ENCODE peak calls at places on chromosomes 13 and 19, in five cellular contexts. One of them, this sample, is unnamed.

GRCh38 chr19:18781885-18782527 is 9.1 kb downstream of the COMP start:
- DNase-seq in HTR-8/SVneo: no peak
- DNase-seq in SK-N-DZ: no peak
- DNase-seq in amygdala: no peak
- DNase-seq in stimulated activated CD8-positive, alpha-beta memory T cell treated with anti-CD3 and anti-CD28 coated beads, Interleukin-7, amount 100 ng/mL, for 24 hours: no peak
- DNase-seq in this sample: no peak

GRCh38 chr19:2079076-2079864 is 16.9 kb downstream of the MOB3A start:
- DNase-seq in HTR-8/SVneo: no peak
- DNase-seq in SK-N-DZ: no peak
- DNase-seq in amygdala: no peak
- DNase-seq in stimulated activated CD8-positive, alpha-beta memory T cell treated with anti-CD3 and anti-CD28 coated beads, Interleukin-7, amount 100 ng/mL, for 24 hours: no peak
- DNase-seq in this sample: no peak

GRCh38 chr13:86510792-86511191 is 711.6 kb upstream of the SLITRK6 start:
- DNase-seq in HTR-8/SVneo: no peak
- DNase-seq in SK-N-DZ: no peak
- DNase-seq in amygdala: no peak
- DNase-seq in stimulated activated CD8-positive, alpha-beta memory T cell treated with anti-CD3 and anti-CD28 coated beads, Interleukin-7, amount 100 ng/mL, for 24 hours: no peak
- DNase-seq in this sample: no peak

GRCh38 chr13:73040968-73041580 is 17.7 kb upstream of the KLF5 start:
- DNase-seq in HTR-8/SVneo: no peak
- DNase-seq in SK-N-DZ: no peak
- DNase-seq in amygdala: no peak
- DNase-seq in stimulated activated CD8-positive, alpha-beta memory T cell treated with anti-CD3 and anti-CD28 coated beads, Interleukin-7, amount 100 ng/mL, for 24 hours: no peak
- DNase-seq in this sample: no peak

GRCh38 chr19:19955208-19955607 is 54.5 kb downstream of the ZNF93 start:
- DNase-seq in HTR-8/SVneo: no peak
- DNase-seq in SK-N-DZ: no peak
- DNase-seq in amygdala: no peak
- DNase-seq in stimulated activated CD8-positive, alpha-beta memory T cell treated with anti-CD3 and anti-CD28 coated beads, Interleukin-7, amount 100 ng/mL, for 24 hours: no peak
- DNase-seq in this sample: no peak

GRCh38 chr13:93230466-93230865 is 3.9 kb downstream of the GPC6 start:
- DNase-seq in HTR-8/SVneo: no peak
- DNase-seq in SK-N-DZ: no peak
- DNase-seq in amygdala: no peak
- DNase-seq in stimulated activated CD8-positive, alpha-beta memory T cell treated with anti-CD3 and anti-CD28 coated beads, Interleukin-7, amount 100 ng/mL, for 24 hours: no peak
- DNase-seq in this sample: peak

GRCh38 chr13:63048648-63049047 is 1633.0 kb upstream of the PCDH20 start:
- DNase-seq in HTR-8/SVneo: no peak
- DNase-seq in SK-N-DZ: no peak
- DNase-seq in amygdala: no peak
- DNase-seq in stimulated activated CD8-positive, alpha-beta memory T cell treated with anti-CD3 and anti-CD28 coated beads, Interleukin-7, amount 100 ng/mL, for 24 hours: no peak
- DNase-seq in this sample: no peak

GRCh38 chr13:106230450-106230849 is 305.0 kb downstream of the EFNB2 start:
- DNase-seq in HTR-8/SVneo: no peak
- DNase-seq in SK-N-DZ: no peak
- DNase-seq in amygdala: no peak
- DNase-seq in stimulated activated CD8-positive, alpha-beta memory T cell treated with anti-CD3 and anti-CD28 coated beads, Interleukin-7, amount 100 ng/mL, for 24 hours: no peak
- DNase-seq in this sample: peak

GRCh38 chr13:113848020-113848419 is 15.9 kb downstream of the GAS6 start:
- DNase-seq in HTR-8/SVneo: no peak
- DNase-seq in SK-N-DZ: no peak
- DNase-seq in amygdala: no peak
- DNase-seq in stimulated activated CD8-positive, alpha-beta memory T cell treated with anti-CD3 and anti-CD28 coated beads, Interleukin-7, amount 100 ng/mL, for 24 hours: no peak
- DNase-seq in this sample: no peak

GRCh38 chr19:46951236-46951986 is 68.2 kb upstream of the NPAS1 start:
- DNase-seq in HTR-8/SVneo: no peak
- DNase-seq in SK-N-DZ: no peak
- DNase-seq in amygdala: no peak
- DNase-seq in stimulated activated CD8-positive, alpha-beta memory T cell treated with anti-CD3 and anti-CD28 coated beads, Interleukin-7, amount 100 ng/mL, for 24 hours: no peak
- DNase-seq in this sample: peak

GRCh38 chr13:40494513-40494912 is 171.9 kb downstream of the FOXO1 start:
- DNase-seq in HTR-8/SVneo: no peak
- DNase-seq in SK-N-DZ: no peak
- DNase-seq in amygdala: no peak
- DNase-seq in stimulated activated CD8-positive, alpha-beta memory T cell treated with anti-CD3 and anti-CD28 coated beads, Interleukin-7, amount 100 ng/mL, for 24 hours: no peak
- DNase-seq in this sample: no peak

GRCh38 chr13:50644081-50644871 is 199.2 kb downstream of the DLEU7 start:
- DNase-seq in HTR-8/SVneo: no peak
- DNase-seq in SK-N-DZ: no peak
- DNase-seq in amygdala: no peak
- DNase-seq in stimulated activated CD8-positive, alpha-beta memory T cell treated with anti-CD3 and anti-CD28 coated beads, Interleukin-7, amount 100 ng/mL, for 24 hours: no peak
- DNase-seq in this sample: peak

GRCh38 chr13:21948781-21949474 is 278.1 kb downstream of the FGF9 start:
- DNase-seq in HTR-8/SVneo: no peak
- DNase-seq in SK-N-DZ: no peak
- DNase-seq in amygdala: no peak
- DNase-seq in stimulated activated CD8-positive, alpha-beta memory T cell treated with anti-CD3 and anti-CD28 coated beads, Interleukin-7, amount 100 ng/mL, for 24 hours: no peak
- DNase-seq in this sample: no peak

GRCh38 chr13:40672310-40673060 is 6.0 kb upstream of the FOXO1 start:
- DNase-seq in HTR-8/SVneo: peak
- DNase-seq in SK-N-DZ: no peak
- DNase-seq in amygdala: no peak
- DNase-seq in stimulated activated CD8-positive, alpha-beta memory T cell treated with anti-CD3 and anti-CD28 coated beads, Interleukin-7, amount 100 ng/mL, for 24 hours: no peak
- DNase-seq in this sample: peak

GRCh38 chr19:7831452-7831851 is 1.4 kb downstream of the EVI5L start:
- DNase-seq in HTR-8/SVneo: no peak
- DNase-seq in SK-N-DZ: peak
- DNase-seq in amygdala: no peak
- DNase-seq in stimulated activated CD8-positive, alpha-beta memory T cell treated with anti-CD3 and anti-CD28 coated beads, Interleukin-7, amount 100 ng/mL, for 24 hours: no peak
- DNase-seq in this sample: peak

GRCh38 chr19:1825909-1826556 is 14.0 kb upstream of the ATP8B3 start:
- DNase-seq in HTR-8/SVneo: peak
- DNase-seq in SK-N-DZ: peak
- DNase-seq in amygdala: peak
- DNase-seq in stimulated activated CD8-positive, alpha-beta memory T cell treated with anti-CD3 and anti-CD28 coated beads, Interleukin-7, amount 100 ng/mL, for 24 hours: peak
- DNase-seq in this sample: peak

GRCh38 chr19:33273881-33274662 is 28.3 kb downstream of the CEBPA start:
- DNase-seq in HTR-8/SVneo: peak
- DNase-seq in SK-N-DZ: no peak
- DNase-seq in amygdala: no peak
- DNase-seq in stimulated activated CD8-positive, alpha-beta memory T cell treated with anti-CD3 and anti-CD28 coated beads, Interleukin-7, amount 100 ng/mL, for 24 hours: no peak
- DNase-seq in this sample: peak

GRCh38 chr13:66224644-66225043 is 1005.5 kb downstream of the PCDH9 start:
- DNase-seq in HTR-8/SVneo: no peak
- DNase-seq in SK-N-DZ: no peak
- DNase-seq in amygdala: no peak
- DNase-seq in stimulated activated CD8-positive, alpha-beta memory T cell treated with anti-CD3 and anti-CD28 coated beads, Interleukin-7, amount 100 ng/mL, for 24 hours: no peak
- DNase-seq in this sample: no peak

GRCh38 chr19:18543814-18544475 is 572 bp upstream of the FKBP8 start:
- DNase-seq in HTR-8/SVneo: no peak
- DNase-seq in SK-N-DZ: no peak
- DNase-seq in amygdala: no peak
- DNase-seq in stimulated activated CD8-positive, alpha-beta memory T cell treated with anti-CD3 and anti-CD28 coated beads, Interleukin-7, amount 100 ng/mL, for 24 hours: peak
- DNase-seq in this sample: peak

GRCh38 chr13:67143544-67144115 is 86.5 kb downstream of the PCDH9 start:
- DNase-seq in HTR-8/SVneo: no peak
- DNase-seq in SK-N-DZ: no peak
- DNase-seq in amygdala: no peak
- DNase-seq in stimulated activated CD8-positive, alpha-beta memory T cell treated with anti-CD3 and anti-CD28 coated beads, Interleukin-7, amount 100 ng/mL, for 24 hours: no peak
- DNase-seq in this sample: no peak

GRCh38 chr19:46197314-46198070 is 32.0 kb upstream of the IGFL1 start:
- DNase-seq in HTR-8/SVneo: no peak
- DNase-seq in SK-N-DZ: no peak
- DNase-seq in amygdala: no peak
- DNase-seq in stimulated activated CD8-positive, alpha-beta memory T cell treated with anti-CD3 and anti-CD28 coated beads, Interleukin-7, amount 100 ng/mL, for 24 hours: no peak
- DNase-seq in this sample: no peak

GRCh38 chr13:45332831-45333219 is 8.2 kb downstream of the TPT1 start:
- DNase-seq in HTR-8/SVneo: no peak
- DNase-seq in SK-N-DZ: no peak
- DNase-seq in amygdala: no peak
- DNase-seq in stimulated activated CD8-positive, alpha-beta memory T cell treated with anti-CD3 and anti-CD28 coated beads, Interleukin-7, amount 100 ng/mL, for 24 hours: no peak
- DNase-seq in this sample: no peak

GRCh38 chr13:50450279-50450678 is 393.2 kb downstream of the DLEU7 start:
- DNase-seq in HTR-8/SVneo: no peak
- DNase-seq in SK-N-DZ: no peak
- DNase-seq in amygdala: no peak
- DNase-seq in stimulated activated CD8-positive, alpha-beta memory T cell treated with anti-CD3 and anti-CD28 coated beads, Interleukin-7, amount 100 ng/mL, for 24 hours: no peak
- DNase-seq in this sample: no peak

GRCh38 chr13:107883561-107884175 is 331.7 kb downstream of the LIG4 start:
- DNase-seq in HTR-8/SVneo: peak
- DNase-seq in SK-N-DZ: no peak
- DNase-seq in amygdala: no peak
- DNase-seq in stimulated activated CD8-positive, alpha-beta memory T cell treated with anti-CD3 and anti-CD28 coated beads, Interleukin-7, amount 100 ng/mL, for 24 hours: no peak
- DNase-seq in this sample: no peak

GRCh38 chr13:29852464-29853054 is 2.1 kb upstream of the UBL3 start:
- DNase-seq in HTR-8/SVneo: no peak
- DNase-seq in SK-N-DZ: no peak
- DNase-seq in amygdala: no peak
- DNase-seq in stimulated activated CD8-positive, alpha-beta memory T cell treated with anti-CD3 and anti-CD28 coated beads, Interleukin-7, amount 100 ng/mL, for 24 hours: no peak
- DNase-seq in this sample: no peak

GRCh38 chr19:12015753-12016116 is 19.7 kb downstream of the ZNF433 start:
- DNase-seq in HTR-8/SVneo: no peak
- DNase-seq in SK-N-DZ: no peak
- DNase-seq in amygdala: no peak
- DNase-seq in stimulated activated CD8-positive, alpha-beta memory T cell treated with anti-CD3 and anti-CD28 coated beads, Interleukin-7, amount 100 ng/mL, for 24 hours: no peak
- DNase-seq in this sample: no peak

GRCh38 chr19:32599736-32600157 is 18.8 kb downstream of the PDCD5 start:
- DNase-seq in HTR-8/SVneo: peak
- DNase-seq in SK-N-DZ: peak
- DNase-seq in amygdala: no peak
- DNase-seq in stimulated activated CD8-positive, alpha-beta memory T cell treated with anti-CD3 and anti-CD28 coated beads, Interleukin-7, amount 100 ng/mL, for 24 hours: peak
- DNase-seq in this sample: peak

GRCh38 chr19:18399008-18399407 is 1.6 kb upstream of the LRRC25 start:
- DNase-seq in HTR-8/SVneo: no peak
- DNase-seq in SK-N-DZ: no peak
- DNase-seq in amygdala: no peak
- DNase-seq in stimulated activated CD8-positive, alpha-beta memory T cell treated with anti-CD3 and anti-CD28 coated beads, Interleukin-7, amount 100 ng/mL, for 24 hours: no peak
- DNase-seq in this sample: peak

GRCh38 chr13:25210842-25211241 is 38.8 kb upstream of the AMER2 start:
- DNase-seq in HTR-8/SVneo: no peak
- DNase-seq in SK-N-DZ: no peak
- DNase-seq in amygdala: no peak
- DNase-seq in stimulated activated CD8-positive, alpha-beta memory T cell treated with anti-CD3 and anti-CD28 coated beads, Interleukin-7, amount 100 ng/mL, for 24 hours: no peak
- DNase-seq in this sample: no peak

GRCh38 chr13:51435002-51435578 is 17.7 kb downstream of the INTS6 start:
- DNase-seq in HTR-8/SVneo: peak
- DNase-seq in SK-N-DZ: no peak
- DNase-seq in amygdala: no peak
- DNase-seq in stimulated activated CD8-positive, alpha-beta memory T cell treated with anti-CD3 and anti-CD28 coated beads, Interleukin-7, amount 100 ng/mL, for 24 hours: no peak
- DNase-seq in this sample: peak

GRCh38 chr13:45257638-45258338 is 56.9 kb upstream of the KCTD4 start:
- DNase-seq in HTR-8/SVneo: no peak
- DNase-seq in SK-N-DZ: no peak
- DNase-seq in amygdala: no peak
- DNase-seq in stimulated activated CD8-positive, alpha-beta memory T cell treated with anti-CD3 and anti-CD28 coated beads, Interleukin-7, amount 100 ng/mL, for 24 hours: no peak
- DNase-seq in this sample: peak

GRCh38 chr19:4710281-4710600 is 13.4 kb downstream of the DPP9 start:
- DNase-seq in HTR-8/SVneo: no peak
- DNase-seq in SK-N-DZ: no peak
- DNase-seq in amygdala: no peak
- DNase-seq in stimulated activated CD8-positive, alpha-beta memory T cell treated with anti-CD3 and anti-CD28 coated beads, Interleukin-7, amount 100 ng/mL, for 24 hours: no peak
- DNase-seq in this sample: no peak

GRCh38 chr13:59673301-59673700 is 490.4 kb downstream of the DIAPH3 start:
- DNase-seq in HTR-8/SVneo: no peak
- DNase-seq in SK-N-DZ: no peak
- DNase-seq in amygdala: no peak
- DNase-seq in stimulated activated CD8-positive, alpha-beta memory T cell treated with anti-CD3 and anti-CD28 coated beads, Interleukin-7, amount 100 ng/mL, for 24 hours: no peak
- DNase-seq in this sample: no peak

GRCh38 chr19:18853755-18854427 is 22.1 kb downstream of the UPF1 start:
- DNase-seq in HTR-8/SVneo: no peak
- DNase-seq in SK-N-DZ: no peak
- DNase-seq in amygdala: no peak
- DNase-seq in stimulated activated CD8-positive, alpha-beta memory T cell treated with anti-CD3 and anti-CD28 coated beads, Interleukin-7, amount 100 ng/mL, for 24 hours: no peak
- DNase-seq in this sample: no peak